ENCODE peak calls at places on chromosomes 6 and 20, in four cellular contexts. V is brain microvascular endothelial cell; N is central memory CD4-positive, alpha-beta T cell; I is fibroblast of lung. F is an unnamed sample.

GRCh38 chr6:106136172-106136571 is 50.0 kb downstream of the PRDM1 start:
- DNase-seq in V (no peak), N (no peak), I (no peak), F (no peak)

GRCh38 chr20:49711331-49711987 is 2.2 kb downstream of the B4GALT5 start:
- DNase-seq in V (no peak), N (no peak), I (no peak), F (no peak)

GRCh38 chr20:17940447-17940971 is 28.1 kb downstream of the SNX5 start:
- DNase-seq in V (no peak), N (no peak), I (no peak), F (no peak)

GRCh38 chr6:141077355-141078333 is 1055.1 kb upstream of the GJE1 start:
- DNase-seq in V (peak), N (no peak), I (no peak), F (no peak)

GRCh38 chr6:22880686-22881433 is 311.5 kb downstream of the HDGFL1 start:
- DNase-seq in V (peak), N (no peak), I (peak), F (peak)

GRCh38 chr20:1489764-1490436 is 1.3 kb downstream of the SIRPB2 start:
- DNase-seq in V (no peak), N (no peak), I (no peak), F (no peak)

GRCh38 chr20:14711681-14712080 is 374.3 kb upstream of the FLRT3 start:
- DNase-seq in V (no peak), N (no peak), I (peak), F (peak)

GRCh38 chr6:24658573-24659511 is 7.9 kb downstream of the TDP2 start:
- DNase-seq in V (peak), N (no peak), I (peak), F (no peak)

GRCh38 chr20:56566621-56567020 is 33.6 kb downstream of the FAM209B start:
- DNase-seq in V (no peak), N (no peak), I (no peak), F (no peak)

GRCh38 chr6:152049502-152049901 is 242.0 kb downstream of the ESR1 start:
- DNase-seq in V (no peak), N (no peak), I (no peak), F (no peak)

GRCh38 chr6:20841806-20842205 is 307.5 kb downstream of the CDKAL1 start:
- DNase-seq in V (no peak), N (no peak), I (no peak), F (no peak)

GRCh38 chr20:46031701-46032254 is 2.8 kb downstream of the SLC12A5 start:
- DNase-seq in V (no peak), N (no peak), I (no peak), F (no peak)

GRCh38 chr20:14518648-14519047 is 181.2 kb upstream of the FLRT3 start:
- DNase-seq in V (no peak), N (no peak), I (no peak), F (no peak)